ENCODE peak calls at places on chromosomes 2 and 18, in six cellular contexts. One of them, this sample, is unnamed.

GRCh38 chr2:201182650-201183372 is at the start of gene CASP10:
- DNase-seq in GM12864: peak; percentile 59
- DNase-seq in astrocyte of the cerebellum: no peak
- DNase-seq in fibroblast of villous mesenchyme: peak; percentile 79
- DNase-seq in body of pancreas: peak; percentile 66
- DNase-seq in neural progenitor cell: peak; percentile 20
- DNase-seq in this sample: peak; percentile 86

GRCh38 chr2:217289909-217290283 is 430.0 kb upstream of the TNP1 start:
- DNase-seq in GM12864: no peak
- DNase-seq in astrocyte of the cerebellum: no peak
- DNase-seq in fibroblast of villous mesenchyme: peak; percentile 76
- DNase-seq in body of pancreas: peak; percentile 17
- DNase-seq in neural progenitor cell: peak; percentile 77
- DNase-seq in this sample: no peak

GRCh38 chr2:216756435-216756834 is 61.1 kb upstream of the IGFBP5 start:
- DNase-seq in GM12864: no peak
- DNase-seq in astrocyte of the cerebellum: no peak
- DNase-seq in fibroblast of villous mesenchyme: no peak
- DNase-seq in body of pancreas: no peak
- DNase-seq in neural progenitor cell: no peak
- DNase-seq in this sample: no peak

GRCh38 chr2:143946436-143947385 is 573.2 kb downstream of the ZEB2 start:
- DNase-seq in GM12864: no peak
- DNase-seq in astrocyte of the cerebellum: no peak
- DNase-seq in fibroblast of villous mesenchyme: no peak
- DNase-seq in body of pancreas: no peak
- DNase-seq in neural progenitor cell: no peak
- DNase-seq in this sample: no peak

GRCh38 chr2:210528716-210529115 is 27.7 kb upstream of the CPS1 start:
- DNase-seq in GM12864: no peak
- DNase-seq in astrocyte of the cerebellum: no peak
- DNase-seq in fibroblast of villous mesenchyme: no peak
- DNase-seq in body of pancreas: no peak
- DNase-seq in neural progenitor cell: no peak
- DNase-seq in this sample: no peak

GRCh38 chr2:10469301-10469700 is 21.2 kb upstream of the ODC1 start:
- DNase-seq in GM12864: no peak
- DNase-seq in astrocyte of the cerebellum: no peak
- DNase-seq in fibroblast of villous mesenchyme: no peak
- DNase-seq in body of pancreas: no peak
- DNase-seq in neural progenitor cell: no peak
- DNase-seq in this sample: no peak

GRCh38 chr2:69340101-69340775 is 46.8 kb downstream of the GFPT1 start:
- DNase-seq in GM12864: no peak
- DNase-seq in astrocyte of the cerebellum: no peak
- DNase-seq in fibroblast of villous mesenchyme: peak; percentile 46
- DNase-seq in body of pancreas: no peak
- DNase-seq in neural progenitor cell: no peak
- DNase-seq in this sample: peak; percentile 85

GRCh38 chr2:58928942-58929341 is 687.8 kb upstream of the FANCL start:
- DNase-seq in GM12864: no peak
- DNase-seq in astrocyte of the cerebellum: no peak
- DNase-seq in fibroblast of villous mesenchyme: no peak
- DNase-seq in body of pancreas: no peak
- DNase-seq in neural progenitor cell: no peak
- DNase-seq in this sample: no peak

GRCh38 chr2:25309402-25309801 is 32.3 kb downstream of the DNMT3A start:
- DNase-seq in GM12864: no peak
- DNase-seq in astrocyte of the cerebellum: no peak
- DNase-seq in fibroblast of villous mesenchyme: peak; percentile 52
- DNase-seq in body of pancreas: peak; percentile 50
- DNase-seq in neural progenitor cell: peak; percentile 75
- DNase-seq in this sample: peak; percentile 80

GRCh38 chr2:237440819-237441281 is 26.9 kb upstream of the COL6A3 start:
- DNase-seq in GM12864: peak; percentile 78
- DNase-seq in astrocyte of the cerebellum: no peak
- DNase-seq in fibroblast of villous mesenchyme: no peak
- DNase-seq in body of pancreas: no peak
- DNase-seq in neural progenitor cell: no peak
- DNase-seq in this sample: no peak

GRCh38 chr2:97713296-97714083 is at the start of gene ZAP70:
- DNase-seq in GM12864: no peak
- DNase-seq in astrocyte of the cerebellum: no peak
- DNase-seq in fibroblast of villous mesenchyme: no peak
- DNase-seq in body of pancreas: no peak
- DNase-seq in neural progenitor cell: no peak
- DNase-seq in this sample: no peak

GRCh38 chr2:43193996-43194869 is 32.2 kb downstream of the ZFP36L2 start:
- DNase-seq in GM12864: no peak
- DNase-seq in astrocyte of the cerebellum: no peak
- DNase-seq in fibroblast of villous mesenchyme: no peak
- DNase-seq in body of pancreas: peak; percentile 91
- DNase-seq in neural progenitor cell: no peak
- DNase-seq in this sample: no peak

GRCh38 chr2:15557947-15558346 is 3.2 kb downstream of the NBAS start:
- DNase-seq in GM12864: no peak
- DNase-seq in astrocyte of the cerebellum: no peak
- DNase-seq in fibroblast of villous mesenchyme: no peak
- DNase-seq in body of pancreas: no peak
- DNase-seq in neural progenitor cell: no peak
- DNase-seq in this sample: no peak

GRCh38 chr18:8212893-8213805 is 396.1 kb upstream of the RAB12 start:
- DNase-seq in GM12864: no peak
- DNase-seq in astrocyte of the cerebellum: peak; percentile 42
- DNase-seq in fibroblast of villous mesenchyme: peak; percentile 34
- DNase-seq in body of pancreas: no peak
- DNase-seq in neural progenitor cell: no peak
- DNase-seq in this sample: peak; percentile 97

GRCh38 chr18:55097406-55098170 is 138.3 kb upstream of the CCDC68 start:
- DNase-seq in GM12864: no peak
- DNase-seq in astrocyte of the cerebellum: no peak
- DNase-seq in fibroblast of villous mesenchyme: peak; percentile 88
- DNase-seq in body of pancreas: no peak
- DNase-seq in neural progenitor cell: no peak
- DNase-seq in this sample: peak; percentile 51

GRCh38 chr2:238136820-238137537 is 1.5 kb upstream of the KLHL30 start:
- DNase-seq in GM12864: no peak
- DNase-seq in astrocyte of the cerebellum: no peak
- DNase-seq in fibroblast of villous mesenchyme: peak; percentile 91
- DNase-seq in body of pancreas: peak; percentile 26
- DNase-seq in neural progenitor cell: no peak
- DNase-seq in this sample: peak; percentile 89

GRCh38 chr2:156079845-156080244 is 252.7 kb downstream of the NR4A2 start:
- DNase-seq in GM12864: no peak
- DNase-seq in astrocyte of the cerebellum: no peak
- DNase-seq in fibroblast of villous mesenchyme: no peak
- DNase-seq in body of pancreas: no peak
- DNase-seq in neural progenitor cell: no peak
- DNase-seq in this sample: no peak

GRCh38 chr2:201665420-201666158 is 22.3 kb upstream of the TMEM237 start:
- DNase-seq in GM12864: no peak
- DNase-seq in astrocyte of the cerebellum: no peak
- DNase-seq in fibroblast of villous mesenchyme: no peak
- DNase-seq in body of pancreas: no peak
- DNase-seq in neural progenitor cell: no peak
- DNase-seq in this sample: no peak

GRCh38 chr2:96897491-96898134 is 27.7 kb upstream of the SEMA4C start:
- DNase-seq in GM12864: no peak
- DNase-seq in astrocyte of the cerebellum: no peak
- DNase-seq in fibroblast of villous mesenchyme: no peak
- DNase-seq in body of pancreas: no peak
- DNase-seq in neural progenitor cell: no peak
- DNase-seq in this sample: peak; percentile 61

GRCh38 chr2:163670929-163671328 is 64.9 kb downstream of the FIGN start:
- DNase-seq in GM12864: no peak
- DNase-seq in astrocyte of the cerebellum: no peak
- DNase-seq in fibroblast of villous mesenchyme: no peak
- DNase-seq in body of pancreas: no peak
- DNase-seq in neural progenitor cell: no peak
- DNase-seq in this sample: no peak

GRCh38 chr2:2026252-2026831 is 282.0 kb upstream of the PXDN start:
- DNase-seq in GM12864: no peak
- DNase-seq in astrocyte of the cerebellum: no peak
- DNase-seq in fibroblast of villous mesenchyme: no peak
- DNase-seq in body of pancreas: no peak
- DNase-seq in neural progenitor cell: no peak
- DNase-seq in this sample: peak; percentile 92

GRCh38 chr2:180728928-180729559 is 251.4 kb upstream of the UBE2E3 start:
- DNase-seq in GM12864: no peak
- DNase-seq in astrocyte of the cerebellum: peak; percentile 88
- DNase-seq in fibroblast of villous mesenchyme: peak; percentile 85
- DNase-seq in body of pancreas: no peak
- DNase-seq in neural progenitor cell: no peak
- DNase-seq in this sample: peak; percentile 82

GRCh38 chr2:49901202-49901865 is 747.0 kb upstream of the FSHR start:
- DNase-seq in GM12864: no peak
- DNase-seq in astrocyte of the cerebellum: no peak
- DNase-seq in fibroblast of villous mesenchyme: no peak
- DNase-seq in body of pancreas: no peak
- DNase-seq in neural progenitor cell: no peak
- DNase-seq in this sample: no peak

GRCh38 chr2:5145053-5145452 is 547.1 kb upstream of the SOX11 start:
- DNase-seq in GM12864: no peak
- DNase-seq in astrocyte of the cerebellum: no peak
- DNase-seq in fibroblast of villous mesenchyme: no peak
- DNase-seq in body of pancreas: no peak
- DNase-seq in neural progenitor cell: no peak
- DNase-seq in this sample: no peak

GRCh38 chr2:27753744-27754588 is 17.6 kb upstream of the MRPL33 start:
- DNase-seq in GM12864: no peak
- DNase-seq in astrocyte of the cerebellum: peak; percentile 66
- DNase-seq in fibroblast of villous mesenchyme: peak; percentile 81
- DNase-seq in body of pancreas: peak; percentile 87
- DNase-seq in neural progenitor cell: peak; percentile 85
- DNase-seq in this sample: peak; percentile 89

GRCh38 chr18:43789234-43790000 is 512.1 kb upstream of the SYT4 start:
- DNase-seq in GM12864: no peak
- DNase-seq in astrocyte of the cerebellum: peak; percentile 19
- DNase-seq in fibroblast of villous mesenchyme: peak; percentile 29
- DNase-seq in body of pancreas: peak; percentile 6
- DNase-seq in neural progenitor cell: peak; percentile 23
- DNase-seq in this sample: peak; percentile 62

DNA sequence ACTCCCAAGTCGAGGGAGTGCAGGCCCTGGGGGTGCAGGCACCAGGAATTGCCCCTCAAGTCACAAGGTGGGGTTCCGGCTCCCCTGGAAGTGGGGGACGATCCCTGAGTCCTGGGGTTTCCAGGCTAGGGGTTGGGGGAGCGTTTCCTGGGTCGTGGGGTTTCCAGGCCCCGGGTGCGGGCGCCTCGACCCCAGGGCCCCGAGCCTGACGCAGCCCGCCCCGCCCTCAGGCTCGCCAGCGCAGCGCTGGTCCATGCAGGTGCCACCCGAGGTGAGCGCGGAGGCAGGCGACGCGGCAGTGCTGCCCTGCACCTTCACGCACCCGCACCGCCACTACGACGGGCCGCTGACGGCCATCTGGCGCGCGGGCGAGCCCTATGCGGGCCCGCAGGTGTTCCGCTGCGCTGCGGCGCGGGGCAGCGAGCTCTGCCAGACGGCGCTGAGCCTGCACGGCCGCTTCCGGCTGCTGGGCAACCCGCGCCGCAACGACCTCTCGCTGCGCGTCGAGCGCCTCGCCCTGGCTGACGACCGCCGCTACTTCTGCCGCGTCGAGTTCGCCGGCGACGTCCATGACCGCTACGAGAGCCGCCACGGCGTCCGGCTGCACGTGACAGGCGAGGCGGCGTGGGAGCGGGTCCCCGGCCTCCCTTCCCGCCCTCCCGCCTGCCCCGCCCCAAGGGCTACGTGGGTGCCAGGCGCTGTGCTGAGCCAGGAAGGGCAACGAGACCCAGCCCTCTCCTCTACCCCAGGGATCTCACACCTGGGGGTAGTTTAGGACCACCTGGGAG is 12.0 kb downstream of the SIGLEC15 start:
- DNase-seq in GM12864: no peak
- DNase-seq in astrocyte of the cerebellum: no peak
- DNase-seq in fibroblast of villous mesenchyme: peak; percentile 54
- DNase-seq in body of pancreas: peak; percentile 59
- DNase-seq in neural progenitor cell: peak; percentile 88
- DNase-seq in this sample: peak; percentile 58
- TF ChIP-seq CTCF in GM12864: peak; percentile 2
- TF ChIP-seq CTCF in astrocyte of the cerebellum: no peak
- TF ChIP-seq CTCF in fibroblast of villous mesenchyme: peak; percentile 22
- TF ChIP-seq CTCF in body of pancreas: peak; percentile 7
- TF ChIP-seq CTCF in neural progenitor cell: peak; percentile 41
- TF ChIP-seq CTCF in this sample: peak; percentile 34

GRCh38 chr2:234271342-234271741 is 220.8 kb downstream of the SPP2 start:
- DNase-seq in GM12864: no peak
- DNase-seq in astrocyte of the cerebellum: no peak
- DNase-seq in fibroblast of villous mesenchyme: no peak
- DNase-seq in body of pancreas: no peak
- DNase-seq in neural progenitor cell: no peak
- DNase-seq in this sample: no peak
- TF ChIP-seq CTCF in GM12864: no peak
- TF ChIP-seq CTCF in astrocyte of the cerebellum: peak; percentile 15
- TF ChIP-seq CTCF in fibroblast of villous mesenchyme: no peak
- TF ChIP-seq CTCF in body of pancreas: no peak
- TF ChIP-seq CTCF in neural progenitor cell: no peak
- TF ChIP-seq CTCF in this sample: peak; percentile 21

GRCh38 chr2:182951948-182952663 is 85.7 kb upstream of the FRZB start:
- DNase-seq in GM12864: no peak
- DNase-seq in astrocyte of the cerebellum: peak; percentile 74
- DNase-seq in fibroblast of villous mesenchyme: no peak
- DNase-seq in body of pancreas: no peak
- DNase-seq in neural progenitor cell: no peak
- DNase-seq in this sample: peak; percentile 83
- TF ChIP-seq CTCF in GM12864: no peak
- TF ChIP-seq CTCF in astrocyte of the cerebellum: no peak
- TF ChIP-seq CTCF in fibroblast of villous mesenchyme: no peak
- TF ChIP-seq CTCF in body of pancreas: no peak
- TF ChIP-seq CTCF in neural progenitor cell: no peak
- TF ChIP-seq CTCF in this sample: no peak

DNA sequence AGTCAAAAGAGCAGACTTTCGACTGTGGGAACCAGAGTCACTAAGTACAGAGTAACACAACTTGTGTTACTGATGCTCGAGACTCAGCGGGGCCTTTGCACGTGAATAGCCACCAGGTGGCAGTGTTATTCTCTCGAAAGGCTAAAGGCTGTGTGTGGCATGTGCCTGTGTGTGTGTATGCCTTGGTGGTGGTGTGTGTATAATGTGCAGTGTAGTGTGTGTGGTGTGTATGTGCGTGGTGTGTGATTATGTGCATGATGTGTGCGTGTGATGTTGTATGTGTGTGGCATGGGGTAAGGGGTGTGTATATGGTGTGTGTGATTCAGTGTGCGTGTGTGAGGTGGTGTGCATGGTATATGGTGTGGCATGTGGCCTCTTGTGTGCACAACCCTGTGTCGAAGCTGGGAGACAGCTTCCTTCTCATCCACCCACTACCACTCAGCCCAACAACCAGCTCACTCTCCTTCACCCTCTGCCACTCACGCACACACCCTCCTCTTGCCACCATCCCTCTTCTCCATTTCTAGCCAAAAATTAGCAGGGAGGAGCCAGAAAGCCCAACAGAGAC is 83.0 kb upstream of the ZNF532 start:
- DNase-seq in GM12864: peak; percentile 62
- DNase-seq in astrocyte of the cerebellum: peak; percentile 64
- DNase-seq in fibroblast of villous mesenchyme: peak; percentile 88
- DNase-seq in body of pancreas: peak; percentile 79
- DNase-seq in neural progenitor cell: peak; percentile 89
- DNase-seq in this sample: peak; percentile 91
- TF ChIP-seq CTCF in GM12864: peak; percentile 84
- TF ChIP-seq CTCF in astrocyte of the cerebellum: peak; percentile 82
- TF ChIP-seq CTCF in fibroblast of villous mesenchyme: peak; percentile 88
- TF ChIP-seq CTCF in body of pancreas: peak; percentile 98
- TF ChIP-seq CTCF in neural progenitor cell: peak; percentile 94
- TF ChIP-seq CTCF in this sample: peak; percentile 91